ENCODE peak calls at places on chromosome 18, in five cellular contexts. S is Panc1, X is WERI-Rb-1, Z is MM.1S, L is transverse colon. B is an unnamed sample.

GRCh38 chr18:38579764-38580163 is 1014.2 kb upstream of the CELF4 start:
- DNase-seq in X (no peak), S (no peak), L (no peak), Z (no peak), B (no peak)

GRCh38 chr18:23115683-23116096 is 19.6 kb upstream of the CABLES1 start:
- DNase-seq in Z (no peak), X (no peak), L (no peak), S (peak), B (peak)

GRCh38 chr18:67010916-67011315 is 407.0 kb upstream of the CDH19 start:
- DNase-seq in X (no peak), S (peak), Z (no peak), L (no peak), B (no peak)

GRCh38 chr18:63860536-63860930 is 27.0 kb upstream of the SERPINB2 start:
- DNase-seq in S (no peak), Z (no peak), X (no peak), L (no peak), B (no peak)

GRCh38 chr18:33647365-33647764 is 69.3 kb downstream of the ASXL3 start:
- DNase-seq in X (no peak), Z (no peak), S (no peak), L (no peak), B (no peak)

GRCh38 chr18:43422483-43422882 is 145.2 kb upstream of the SYT4 start:
- DNase-seq in S (no peak), Z (no peak), X (peak), L (no peak), B (no peak)

GRCh38 chr18:58363767-58364540 is 264.9 kb downstream of the ALPK2 start:
- DNase-seq in X (no peak), Z (no peak), L (no peak), S (no peak), B (peak)

GRCh38 chr18:45686892-45687611 is 36.9 kb upstream of the SLC14A1 start:
- DNase-seq in L (peak), S (no peak), Z (peak), X (no peak), B (no peak)

GRCh38 chr18:24322594-24323136 is 75.0 kb downstream of the OSBPL1A start:
- DNase-seq in X (no peak), Z (no peak), S (no peak), L (no peak), B (peak)

GRCh38 chr18:60981651-60982050 is 351.6 kb upstream of the CDH20 start:
- DNase-seq in L (no peak), Z (no peak), S (no peak), X (no peak), B (peak)

GRCh38 chr18:35474884-35475283 is 22.9 kb downstream of the INO80C start:
- DNase-seq in Z (no peak), L (no peak), S (no peak), X (no peak), B (no peak)

GRCh38 chr18:36947820-36948348 is 119.0 kb downstream of the KIAA1328 start:
- DNase-seq in X (no peak), L (no peak), S (no peak), Z (no peak), B (no peak)

GRCh38 chr18:21141678-21142422 is 30.2 kb upstream of the ROCK1 start:
- DNase-seq in X (no peak), Z (no peak), L (no peak), S (no peak), B (no peak)

GRCh38 chr18:8610442-8610801 is 1.2 kb downstream of the RAB12 start:
- DNase-seq in S (no peak), L (peak), X (peak), Z (peak), B (no peak)

GRCh38 chr18:73959341-73959740 is 188.3 kb downstream of the FBXO15 start:
- DNase-seq in L (no peak), X (no peak), S (no peak), Z (no peak), B (no peak)

GRCh38 chr18:44938396-44939036 is 257.8 kb downstream of the SETBP1 start:
- DNase-seq in Z (no peak), X (peak), L (peak), S (no peak), B (no peak)

DNA sequence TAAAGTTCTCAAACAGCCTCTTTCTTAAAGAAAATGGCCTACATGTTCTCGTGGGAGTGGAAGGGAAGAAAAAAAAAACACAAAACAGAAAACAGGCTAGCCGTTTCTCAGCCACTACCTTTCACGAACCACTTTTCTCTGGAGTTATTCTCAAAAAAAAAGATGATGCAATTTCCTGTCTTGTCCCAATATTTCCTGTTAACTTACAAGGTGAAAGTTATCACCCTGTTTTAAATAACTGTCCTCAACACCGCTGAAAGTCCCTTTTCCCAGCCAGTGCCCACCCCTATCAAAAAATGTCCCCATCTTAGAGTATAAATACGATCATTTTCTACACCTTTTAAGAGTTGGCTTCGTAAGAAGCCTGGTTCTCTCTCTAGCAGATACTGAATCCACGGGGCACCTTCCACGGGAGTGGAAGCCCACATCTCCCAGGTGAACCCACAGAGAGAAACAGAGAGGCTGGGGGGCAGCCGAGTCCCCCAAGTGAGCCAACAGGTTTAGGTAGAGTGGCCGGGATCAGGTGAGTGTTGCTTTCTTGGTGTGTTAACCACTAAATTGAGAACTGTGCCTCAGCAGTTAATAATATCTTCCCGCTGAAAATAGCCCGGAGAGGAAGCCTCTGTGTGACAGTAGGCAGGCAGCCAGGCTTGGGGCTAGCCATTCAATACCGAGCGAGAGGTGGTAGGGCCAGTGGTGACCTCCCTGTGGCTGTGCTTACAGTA is 15.9 kb downstream of the SMAD7 start:
- DNase-seq in Z (peak), S (no peak), X (no peak), L (peak), B (no peak)
- H3K4me3 ChIP-seq in Z (peak), S (no peak), X (no peak), L (no peak), B (no peak)

DNA sequence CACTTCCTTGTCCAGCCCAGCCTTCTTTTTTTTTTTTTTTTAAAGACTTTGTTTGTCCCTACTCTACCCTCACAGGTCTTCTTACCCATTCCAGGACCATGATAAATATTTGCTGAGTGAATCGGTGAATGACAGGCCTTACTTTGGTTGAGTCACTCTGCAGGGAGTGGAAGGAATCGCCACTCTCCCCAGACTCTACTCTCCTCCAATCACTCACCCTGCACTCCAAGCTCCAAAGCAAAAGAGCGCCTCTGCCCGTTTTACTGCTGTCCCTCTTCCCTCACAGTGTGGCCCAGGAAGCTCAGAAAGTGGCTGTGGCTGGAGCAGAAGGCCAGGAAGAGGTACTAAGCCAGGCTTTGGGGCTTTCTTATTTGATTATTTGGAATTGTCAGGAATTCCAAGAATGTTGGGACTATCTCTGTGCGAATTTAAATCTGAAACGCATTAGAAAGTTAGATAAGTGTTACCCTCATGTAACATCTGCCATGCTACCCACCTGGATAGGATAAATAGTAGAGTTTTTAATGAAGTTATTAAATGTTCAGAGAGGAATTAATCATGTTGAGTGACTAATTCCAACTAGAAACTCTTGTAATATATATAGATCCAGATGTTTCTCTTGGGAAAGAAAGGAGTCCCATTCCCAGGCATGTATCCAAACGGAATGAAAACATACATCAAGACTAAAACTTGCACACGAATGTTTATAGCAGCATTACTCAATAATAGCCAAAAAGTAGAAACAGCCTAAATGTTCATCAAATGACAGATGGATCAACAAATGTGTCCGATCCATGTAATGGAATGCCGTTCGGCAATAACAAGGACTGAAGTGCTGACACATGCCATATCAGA is 43.0 kb upstream of the CHMP1B start:
- DNase-seq in X (no peak), Z (no peak), S (peak), L (no peak), B (no peak)
- TF ChIP-seq CTCF in X (no peak), Z (no peak), S (no peak), L (no peak), B (no peak)

GRCh38 chr18:12990128-12990485 is 1.1 kb upstream of the CEP192 start:
- DNase-seq in L (no peak), S (no peak), Z (no peak), X (no peak), B (no peak)
- H3K4me3 ChIP-seq in L (no peak), S (peak), Z (peak), X (peak), B (peak)

GRCh38 chr18:68662779-68663178 is 52.1 kb downstream of the TMX3 start:
- DNase-seq in Z (no peak), X (no peak), L (no peak), S (no peak), B (no peak)
- TF ChIP-seq CTCF in Z (no peak), X (no peak), L (no peak), S (no peak), B (no peak)

DNA sequence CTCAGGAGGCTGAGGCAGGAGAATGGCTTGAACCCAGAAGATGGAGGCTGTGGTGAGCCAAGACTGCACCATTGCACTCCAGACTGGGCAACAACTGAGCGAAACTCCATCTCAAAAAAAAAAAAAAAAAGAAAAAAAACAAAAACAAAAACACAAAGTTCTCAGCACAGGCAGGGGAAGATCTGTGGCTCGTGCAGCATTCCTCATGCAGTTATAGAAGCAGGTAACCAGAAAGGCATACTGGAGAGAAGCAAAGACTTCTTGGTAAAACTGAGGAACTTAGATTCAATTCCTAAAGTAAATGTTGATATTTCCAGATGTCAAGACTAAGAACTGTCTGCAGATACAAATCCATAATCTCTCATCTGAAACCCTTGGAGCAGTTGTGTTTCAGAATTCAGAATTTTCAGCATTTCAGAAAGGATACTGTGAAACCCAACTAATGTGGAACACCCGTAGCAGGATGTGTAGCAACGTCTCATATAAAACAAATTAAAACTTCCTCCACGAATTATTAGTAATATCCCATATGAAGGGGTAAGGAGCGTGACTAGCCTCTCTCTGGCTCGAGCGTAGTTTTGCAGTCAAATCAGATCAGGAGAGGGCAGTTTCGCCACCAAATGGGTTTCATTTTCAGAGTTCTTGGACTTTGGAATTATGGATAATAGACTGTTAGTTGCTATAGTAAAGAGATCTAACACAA is 13.2 kb upstream of the SLC25A52 start:
- DNase-seq in L (no peak), Z (no peak), X (no peak), S (no peak), B (no peak)
- H3K4me3 ChIP-seq in L (no peak), Z (peak), X (no peak), S (no peak), B (no peak)

GRCh38 chr18:10040287-10041011 is 126.6 kb downstream of the VAPA start:
- DNase-seq in Z (no peak), X (no peak), L (no peak), S (no peak), B (no peak)
- TF ChIP-seq CTCF in Z (no peak), X (no peak), L (no peak), S (no peak), B (no peak)

GRCh38 chr18:53254265-53254664 is 914.3 kb downstream of the DCC start:
- DNase-seq in X (no peak), L (no peak), S (no peak), Z (no peak), B (no peak)
- H3K4me3 ChIP-seq in X (no peak), L (no peak), S (no peak), Z (no peak), B (no peak)

GRCh38 chr18:1663879-1664705 is 759.4 kb downstream of the ADCYAP1 start:
- DNase-seq in S (peak), Z (peak), X (peak), L (peak), B (no peak)
- TF ChIP-seq CTCF in S (peak), Z (peak), X (peak), L (peak), B (peak)

B was measured in AG09309.